ENCODE peak calls at places on chromosomes 5 and 9, in five cellular contexts. T is aorta, V is T-helper 1 cell, S is AG08396, A is tibial artery. F is an unnamed sample.

GRCh38 chr5:160887780-160888179 is 35.8 kb upstream of the ATP10B start:
- DNase-seq in T (no peak), V (no peak), S (no peak), A (no peak), F (no peak)

GRCh38 chr5:89723907-89724306 is 685.6 kb downstream of the CETN3 start:
- DNase-seq in T (no peak), V (no peak), S (no peak), A (no peak), F (no peak)

GRCh38 chr5:135246605-135246922 is 152.5 kb downstream of the MACROH2A1 start:
- DNase-seq in T (no peak), V (no peak), S (no peak), A (no peak), F (no peak)

GRCh38 chr5:88660326-88660946 is 222.5 kb downstream of the MEF2C start:
- DNase-seq in T (peak; percentile 75), V (no peak), S (peak; percentile 64), A (peak; percentile 57), F (no peak)

GRCh38 chr9:111914749-111915424 is 18.3 kb downstream of the UGCG start:
- DNase-seq in T (no peak), V (no peak), S (no peak), A (no peak), F (no peak)

GRCh38 chr5:77957-78804 is 13.8 kb upstream of the PLEKHG4B start:
- DNase-seq in T (peak; percentile 51), V (no peak), S (peak; percentile 77), A (no peak), F (no peak)

GRCh38 chr5:102628449-102629175 is 126.5 kb upstream of the PAM start:
- DNase-seq in T (no peak), V (no peak), S (peak; percentile 30), A (no peak), F (no peak)

GRCh38 chr9:134390537-134390936 is 64.3 kb downstream of the RXRA start:
- DNase-seq in T (no peak), V (peak; percentile 64), S (no peak), A (no peak), F (no peak)

GRCh38 chr9:100099722-100100042 is 639 bp downstream of the INVS start:
- DNase-seq in T (no peak), V (no peak), S (peak; percentile 16), A (no peak), F (no peak)

GRCh38 chr5:140882591-140882899 is 621 bp downstream of the PCDHA13 start:
- DNase-seq in T (no peak), V (no peak), S (no peak), A (no peak), F (no peak)

GRCh38 chr5:151600069-151600665 is 9.0 kb upstream of the FAT2 start:
- DNase-seq in T (no peak), V (no peak), S (no peak), A (no peak), F (no peak)

GRCh38 chr5:108720416-108720815 is 27.3 kb upstream of the FER start:
- DNase-seq in T (no peak), V (no peak), S (no peak), A (no peak), F (no peak)

GRCh38 chr5:53616939-53617549 is 56.6 kb downstream of the NDUFS4 start:
- DNase-seq in T (no peak), V (no peak), S (no peak), A (no peak), F (no peak)

GRCh38 chr5:113230711-113231652 is 203.8 kb downstream of the TSSK1B start:
- DNase-seq in T (no peak), V (no peak), S (no peak), A (no peak), F (no peak)

GRCh38 chr5:73229271-73229670 is 56.3 kb downstream of the TMEM174 start:
- DNase-seq in T (no peak), V (no peak), S (peak; percentile 46), A (no peak), F (no peak)

GRCh38 chr9:37921546-37922300 is 17.8 kb upstream of the SLC25A51 start:
- DNase-seq in T (peak; percentile 58), V (no peak), S (no peak), A (peak; percentile 43), F (no peak)

GRCh38 chr5:133199366-133199901 is 147.6 kb downstream of the HSPA4 start:
- DNase-seq in T (no peak), V (no peak), S (no peak), A (no peak), F (no peak)